ENCODE peak calls at places on chromosomes 5 and 9, in four cellular contexts. F is GM12892, R is hippocampal formation, S is astrocyte of the spinal cord. Z is an unnamed sample.

GRCh38 chr5:133644000-133644865 is 31.9 kb upstream of the FSTL4 start:
- DNase-seq in R (no peak), F (no peak), S (no peak), Z (no peak)

GRCh38 chr5:155103164-155103563 is 89.6 kb downstream of the KIF4B start:
- DNase-seq in S (no peak), F (no peak), R (no peak), Z (no peak)

GRCh38 chr5:147464211-147464610 is 45.7 kb downstream of the DPYSL3 start:
- DNase-seq in R (no peak), S (no peak), F (no peak), Z (peak; percentile 64)

GRCh38 chr5:23007226-23007625 is 154.1 kb upstream of the CDH12 start:
- DNase-seq in F (no peak), R (no peak), S (no peak), Z (no peak)

GRCh38 chr5:6837519-6838110 is 124.4 kb downstream of the TENT4A start:
- DNase-seq in F (no peak), S (no peak), R (no peak), Z (no peak)

GRCh38 chr5:103244398-103244797 is 14.2 kb upstream of the MACIR start:
- DNase-seq in R (no peak), S (no peak), F (no peak), Z (no peak)

GRCh38 chr5:61132559-61132958 is 29.7 kb downstream of the SMIM15 start:
- DNase-seq in S (peak; percentile 38), F (no peak), R (no peak), Z (no peak)

GRCh38 chr5:161369032-161369431 is 177.5 kb downstream of the GABRB2 start:
- DNase-seq in S (no peak), R (no peak), F (no peak), Z (no peak)

GRCh38 chr5:102760815-102761214 is 5.7 kb downstream of the PAM start:
- DNase-seq in S (peak; percentile 43), F (no peak), R (no peak), Z (peak; percentile 54)

GRCh38 chr9:92650839-92651621 is 18.9 kb downstream of the IPPK start:
- DNase-seq in F (no peak), S (peak; percentile 51), R (no peak), Z (no peak)

GRCh38 chr9:38068866-38069628 is at the start of gene SHB:
- DNase-seq in F (peak; percentile 87), R (peak; percentile 85), S (no peak), Z (peak; percentile 83)

GRCh38 chr9:8679405-8679951 is 879.9 kb upstream of the DMAC1 start:
- DNase-seq in S (peak; percentile 14), F (no peak), R (no peak), Z (peak; percentile 16)

GRCh38 chr5:149888280-149888679 is 56.3 kb downstream of the PDE6A start:
- DNase-seq in S (no peak), R (no peak), F (no peak), Z (no peak)

GRCh38 chr9:33239922-33240321 is at the start of gene SPINK4:
- DNase-seq in S (no peak), F (no peak), R (no peak), Z (no peak)

GRCh38 chr9:131299346-131299745 is 9.8 kb downstream of the PLPP7 start:
- DNase-seq in R (no peak), S (no peak), F (no peak), Z (no peak)

GRCh38 chr9:129374651-129375050 is 196.6 kb upstream of the IER5L start:
- DNase-seq in R (no peak), F (no peak), S (no peak), Z (no peak)

GRCh38 chr9:137112564-137113384 is 1.8 kb downstream of the DPP7 start:
- DNase-seq in F (no peak), S (no peak), R (no peak), Z (no peak)

GRCh38 chr9:87567047-87567446 is 69.4 kb downstream of the DAPK1 start:
- DNase-seq in R (no peak), S (no peak), F (no peak), Z (no peak)

GRCh38 chr5:126488362-126489065 is 65.3 kb downstream of the GRAMD2B start:
- DNase-seq in F (no peak), S (no peak), R (no peak), Z (no peak)

GRCh38 chr5:52449506-52449905 is 338.2 kb upstream of the ITGA1 start:
- DNase-seq in R (no peak), S (no peak), F (no peak), Z (no peak)

GRCh38 chr9:129225201-129225778 is 47.2 kb upstream of the IER5L start:
- DNase-seq in S (no peak), R (no peak), F (no peak), Z (no peak)